ENCODE peak calls at places on chromosomes 16 and 17, in five cellular contexts. G is IMR-90, B is endodermal cell, X is GM23248, Z is PC-3. D is an unnamed sample.

GRCh38 chr16:3999479-3999868 is 116.8 kb downstream of the ADCY9 start:
- DNase-seq in B (peak; percentile 67), Z (no peak), G (peak; percentile 81), X (peak; percentile 84), D (no peak)

GRCh38 chr17:9850151-9850550 is 24.4 kb downstream of the GLP2R start:
- DNase-seq in B (no peak), Z (no peak), X (no peak), G (no peak), D (no peak)

GRCh38 chr17:6514371-6514770 is 42.0 kb downstream of the PITPNM3 start:
- DNase-seq in X (peak; percentile 29), Z (no peak), G (no peak), B (no peak), D (no peak)

GRCh38 chr16:77468831-77469230 is 34.0 kb upstream of the ADAMTS18 start:
- DNase-seq in X (no peak), G (no peak), Z (no peak), B (no peak), D (peak; percentile 64)

GRCh38 chr16:85462405-85463227 is 150.5 kb upstream of the GSE1 start:
- DNase-seq in X (peak; percentile 52), G (no peak), Z (no peak), B (peak; percentile 74), D (no peak)

GRCh38 chr17:68910256-68910705 is 44.9 kb downstream of the ABCA8 start:
- DNase-seq in X (peak; percentile 12), G (peak; percentile 4), B (peak; percentile 62), Z (no peak), D (no peak)

GRCh38 chr16:81831722-81832126 is 52.6 kb downstream of the PLCG2 start:
- DNase-seq in Z (no peak), B (peak; percentile 65), X (peak; percentile 19), G (no peak), D (no peak)

GRCh38 chr17:40803617-40804082 is 3.9 kb upstream of the KRT28 start:
- DNase-seq in Z (peak; percentile 82), X (peak; percentile 90), B (peak; percentile 97), G (peak; percentile 66), D (peak; percentile 71)

GRCh38 chr17:28612531-28612930 is 1.5 kb downstream of the RSKR start:
- DNase-seq in Z (no peak), G (no peak), B (no peak), X (no peak), D (no peak)

GRCh38 chr16:83116274-83116892 is 489.6 kb downstream of the CDH13 start:
- DNase-seq in G (no peak), Z (no peak), X (peak; percentile 62), B (peak; percentile 64), D (no peak)

GRCh38 chr17:30920683-30921543 is 832 bp upstream of the ADAP2 start:
- DNase-seq in B (no peak), G (peak; percentile 37), Z (no peak), X (peak; percentile 14), D (no peak)

GRCh38 chr17:28727727-28728363 is 743 bp upstream of the NEK8 start:
- DNase-seq in G (peak; percentile 48), Z (peak; percentile 68), X (peak; percentile 75), B (peak; percentile 98), D (peak; percentile 50)

GRCh38 chr17:77233635-77234334 is 93.0 kb downstream of the SEC14L1 start:
- DNase-seq in X (peak; percentile 86), Z (peak; percentile 97), B (peak; percentile 63), G (peak; percentile 89), D (peak; percentile 74)

GRCh38 chr17:44376124-44376523 is 12.5 kb upstream of the FAM171A2 start:
- DNase-seq in Z (peak; percentile 26), X (peak; percentile 57), B (peak; percentile 95), G (peak; percentile 10), D (peak; percentile 24)

GRCh38 chr17:56085576-56086267 is 67.6 kb upstream of the ANKFN1 start:
- DNase-seq in G (no peak), B (no peak), Z (no peak), X (no peak), D (no peak)

GRCh38 chr17:77107506-77108433 is 33.0 kb upstream of the SEC14L1 start:
- DNase-seq in Z (no peak), B (no peak), X (peak; percentile 81), G (peak; percentile 39), D (no peak)

GRCh38 chr17:43832168-43832975 is 574 bp downstream of the MPP3 start:
- DNase-seq in G (peak; percentile 69), Z (peak; percentile 90), X (peak; percentile 91), B (peak; percentile 84), D (peak; percentile 48)

GRCh38 chr16:27779719-27780161 is 229.8 kb downstream of the KATNIP start:
- DNase-seq in Z (no peak), X (peak; percentile 77), G (peak; percentile 46), B (peak; percentile 92), D (no peak)

GRCh38 chr16:974001-974601 is 3.3 kb upstream of the LMF1 start:
- DNase-seq in G (no peak), Z (no peak), X (no peak), B (no peak), D (no peak)

GRCh38 chr16:2954647-2955381 is 9.3 kb upstream of the KREMEN2 start:
- DNase-seq in G (no peak), B (peak; percentile 57), X (no peak), Z (no peak), D (no peak)

GRCh38 chr16:67884684-67885083 is at the start of gene NRN1L:
- DNase-seq in B (peak; percentile 98), Z (peak; percentile 77), G (peak; percentile 89), X (peak; percentile 95), D (no peak)

GRCh38 chr16:49055824-49056545 is 225.7 kb downstream of the CBLN1 start:
- DNase-seq in B (peak; percentile 64), Z (no peak), X (no peak), G (no peak), D (no peak)

GRCh38 chr17:61770752-61771533 is 92.4 kb downstream of the BRIP1 start:
- DNase-seq in G (peak; percentile 88), Z (no peak), X (peak; percentile 70), B (no peak), D (no peak)

GRCh38 chr16:80910434-80910833 is 96.3 kb downstream of the CMC2 start:
- DNase-seq in X (no peak), B (no peak), Z (no peak), G (no peak), D (no peak)

GRCh38 chr16:71721066-71721740 is 3.3 kb downstream of the PHLPP2 start:
- DNase-seq in B (no peak), G (no peak), X (no peak), Z (no peak), D (no peak)

GRCh38 chr17:78568494-78569115 is 8.6 kb downstream of the DNAH17 start:
- DNase-seq in Z (peak; percentile 38), G (peak; percentile 37), B (no peak), X (peak; percentile 39), D (no peak)

GRCh38 chr16:23486480-23486879 is 23.8 kb downstream of the GGA2 start:
- DNase-seq in X (no peak), G (no peak), B (no peak), Z (peak; percentile 61), D (no peak)

GRCh38 chr17:50513501-50513900 is 5.3 kb downstream of the MYCBPAP start:
- DNase-seq in X (no peak), Z (no peak), G (no peak), B (no peak), D (no peak)

GRCh38 chr16:67884-68789 is 4.3 kb downstream of the RHBDF1 start:
- DNase-seq in X (peak; percentile 60), G (peak; percentile 49), Z (no peak), B (no peak), D (no peak)

GRCh38 chr16:53770641-53771040 is 66.7 kb downstream of the FTO start:
- DNase-seq in X (peak; percentile 54), G (no peak), Z (peak; percentile 23), B (no peak), D (no peak)

GRCh38 chr17:35188111-35188510 is 6.1 kb downstream of the SLC35G3 start:
- DNase-seq in B (no peak), G (no peak), X (no peak), Z (no peak), D (no peak)

GRCh38 chr16:35149550-35149949 is 1690.1 kb downstream of the TP53TG3F start:
- DNase-seq in Z (no peak), G (no peak), B (no peak), X (no peak), D (no peak)

GRCh38 chr16:35147556-35148504 is 1688.4 kb downstream of the TP53TG3F start:
- DNase-seq in X (no peak), Z (no peak), B (no peak), G (no peak), D (no peak)

GRCh38 chr16:35146723-35147458 is 1687.5 kb downstream of the TP53TG3F start:
- DNase-seq in B (no peak), X (no peak), Z (no peak), G (no peak), D (no peak)

GRCh38 chr16:35150805-35151312 is 1691.4 kb downstream of the TP53TG3F start:
- DNase-seq in B (no peak), Z (no peak), G (no peak), X (no peak), D (no peak)

GRCh38 chr16:35148748-35149147 is 1689.3 kb downstream of the TP53TG3F start:
- DNase-seq in Z (no peak), G (no peak), B (no peak), X (no peak), D (no peak)
- H3K9ac ChIP-seq in Z (no peak overlapping the region), G (no peak overlapping the region), B (no peak overlapping the region), X (no peak overlapping the region), D (no peak overlapping the region)

GRCh38 chr16:30926333-30926811 is 3.0 kb downstream of the FBXL19 start:
- DNase-seq in Z (no peak), G (no peak), B (peak; percentile 34), X (no peak), D (no peak)

GRCh38 chr16:30925646-30926332 is 2.4 kb downstream of the FBXL19 start:
- DNase-seq in B (peak; percentile 47), G (no peak), Z (no peak), X (no peak), D (no peak)

GRCh38 chr16:30923554-30924085 is at the start of gene FBXL19:
- DNase-seq in B (peak; percentile 88), X (peak; percentile 12), G (no peak), Z (no peak), D (no peak)

GRCh38 chr16:30924086-30924714 is 828 bp downstream of the FBXL19 start:
- DNase-seq in B (peak; percentile 77), G (no peak), X (peak; percentile 25), Z (no peak), D (no peak)

GRCh38 chr16:30924797-30925645 is 1.6 kb downstream of the FBXL19 start:
- DNase-seq in G (no peak), B (peak; percentile 43), Z (no peak), X (peak; percentile 24), D (no peak)
- H3K9ac ChIP-seq in G (peak overlapping the region; percentile 69), B (peak overlapping the region; percentile 51), Z (peak overlapping the region; percentile 31), X (peak overlapping the region; percentile 61), D (no peak overlapping the region)

GRCh38 chr16:88570691-88571092 is 489 bp downstream of the ZC3H18 start:
- DNase-seq in G (no peak), Z (no peak), X (peak; percentile 62), B (no peak), D (peak; percentile 34)
- H3K9ac ChIP-seq in G (peak overlapping the region; percentile 99), Z (peak overlapping the region; percentile 79), X (peak overlapping the region; percentile 85), B (peak overlapping the region; percentile 78), D (peak overlapping the region; percentile 80)

DNA sequence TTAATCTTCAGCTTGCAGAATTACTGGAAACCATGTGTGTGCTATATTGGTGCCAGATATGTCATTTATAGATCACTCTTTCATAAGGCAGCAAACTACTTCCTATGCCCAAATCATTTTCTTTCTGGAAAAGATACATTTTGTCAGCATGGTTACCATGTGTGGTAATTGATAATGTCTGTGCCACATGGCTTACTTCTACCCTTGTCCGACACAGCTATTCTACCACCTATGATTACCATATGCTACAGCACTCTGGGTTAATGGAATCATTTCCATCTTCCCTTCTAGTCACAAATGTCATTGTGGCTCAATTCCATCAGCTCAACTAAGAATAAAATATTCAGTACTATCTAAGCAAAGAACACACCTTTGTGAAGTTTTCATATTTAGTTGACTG is 8.0 kb upstream of the PPM1E start:
- DNase-seq in Z (no peak), B (no peak), G (no peak), X (no peak), D (no peak)
- H3K9ac ChIP-seq in Z (no peak overlapping the region), B (no peak overlapping the region), G (no peak overlapping the region), X (no peak overlapping the region), D (no peak overlapping the region)

D was measured in endothelial cell of umbilical vein.